ENCODE peak calls at places on chromosomes 3 and 15, in five cellular contexts. I is fibroblast of lung, P is SJSA1, Z is upper lobe of left lung, C is transverse colon. Y is an unnamed sample.

GRCh38 chr3:187958432-187959003 is 195.4 kb upstream of the LPP start:
- DNase-seq in I (no peak), P (no peak), Z (peak), C (peak), Y (no peak)

GRCh38 chr3:66577804-66578203 is 77.0 kb upstream of the LRIG1 start:
- DNase-seq in I (no peak), P (no peak), Z (no peak), C (no peak), Y (no peak)

GRCh38 chr3:136151219-136151618 is 44.9 kb downstream of the MSL2 start:
- DNase-seq in I (peak), P (no peak), Z (no peak), C (no peak), Y (no peak)

GRCh38 chr3:179068779-179069530 is 2.7 kb downstream of the ZMAT3 start:
- DNase-seq in I (peak), P (no peak), Z (no peak), C (peak), Y (no peak)

GRCh38 chr15:89299896-89300295 is 34.7 kb downstream of the POLG start:
- DNase-seq in I (peak), P (no peak), Z (no peak), C (no peak), Y (no peak)

GRCh38 chr3:74271541-74271940 is 342.9 kb downstream of the CNTN3 start:
- DNase-seq in I (no peak), P (no peak), Z (no peak), C (no peak), Y (no peak)

GRCh38 chr15:70466305-70466704 is 297.1 kb downstream of the UACA start:
- DNase-seq in I (no peak), P (no peak), Z (no peak), C (no peak), Y (no peak)

GRCh38 chr3:138856799-138857198 is 22.1 kb upstream of the PIK3CB start:
- DNase-seq in I (no peak), P (no peak), Z (no peak), C (no peak), Y (no peak)

GRCh38 chr15:92616621-92617179 is 38.9 kb downstream of the FAM174B start:
- DNase-seq in I (peak), P (no peak), Z (no peak), C (no peak), Y (peak)

GRCh38 chr3:146839727-146840126 is 234.6 kb upstream of the PLSCR5 start:
- DNase-seq in I (no peak), P (no peak), Z (no peak), C (no peak), Y (no peak)

GRCh38 chr15:96887730-96888129 is 557.2 kb downstream of the NR2F2 start:
- DNase-seq in I (peak), P (no peak), Z (no peak), C (no peak), Y (no peak)

GRCh38 chr15:98700501-98700900 is 52.2 kb downstream of the IGF1R start:
- DNase-seq in I (no peak), P (no peak), Z (peak), C (no peak), Y (no peak)
- H3K4me3 ChIP-seq in I (no peak), P (no peak), Z (no peak), C (no peak), Y (no peak)

DNA sequence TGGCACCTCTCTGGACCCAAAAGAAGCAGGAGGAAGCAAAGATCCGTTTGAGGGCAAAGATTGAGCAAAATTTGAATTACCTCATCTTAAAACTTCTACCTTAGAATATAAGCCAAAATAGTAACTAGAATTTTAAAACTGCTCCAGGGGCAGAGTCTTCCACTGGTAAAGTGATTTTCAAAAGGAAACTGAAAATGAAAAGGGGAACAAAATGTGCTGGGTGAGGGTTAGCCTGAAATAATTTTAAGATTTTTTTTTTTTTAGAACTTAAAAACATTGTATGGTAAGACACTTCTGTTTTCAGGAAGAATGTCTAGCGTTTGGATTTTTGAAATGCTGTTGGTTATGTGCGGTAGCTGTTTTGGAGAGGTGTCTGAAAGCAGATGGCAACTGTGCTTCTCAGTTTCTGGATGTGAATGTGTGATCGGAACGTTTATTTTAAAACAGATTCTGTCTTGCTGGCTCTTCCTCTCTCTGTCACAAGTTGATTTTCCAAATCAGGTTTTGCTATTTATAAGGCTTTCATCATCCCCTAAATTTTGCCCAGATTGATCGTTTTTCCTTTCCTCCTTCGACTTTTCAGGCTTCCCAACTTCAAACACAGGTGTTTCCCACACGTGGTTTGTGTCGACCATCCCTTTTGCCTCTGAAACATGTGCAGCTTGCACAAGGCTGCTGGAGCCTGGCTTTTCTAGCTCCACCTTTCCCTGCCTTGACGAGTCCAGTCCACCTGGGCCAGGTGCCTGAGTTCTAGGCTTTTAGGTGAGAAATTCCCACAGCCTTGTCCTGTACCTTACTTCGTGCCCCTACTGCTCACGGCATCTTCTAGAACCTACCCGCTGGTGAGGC is 3.3 kb downstream of the LRRK1 start:
- DNase-seq in I (no peak), P (no peak), Z (no peak), C (no peak), Y (no peak)
- H3K4me3 ChIP-seq in I (no peak), P (no peak), Z (no peak), C (no peak), Y (no peak)

GRCh38 chr3:9135526-9135925 is 113.9 kb downstream of the SRGAP3 start:
- DNase-seq in I (no peak), P (no peak), Z (no peak), C (no peak), Y (no peak)
- H3K4me3 ChIP-seq in I (no peak), P (no peak), Z (no peak), C (no peak), Y (peak)

DNA sequence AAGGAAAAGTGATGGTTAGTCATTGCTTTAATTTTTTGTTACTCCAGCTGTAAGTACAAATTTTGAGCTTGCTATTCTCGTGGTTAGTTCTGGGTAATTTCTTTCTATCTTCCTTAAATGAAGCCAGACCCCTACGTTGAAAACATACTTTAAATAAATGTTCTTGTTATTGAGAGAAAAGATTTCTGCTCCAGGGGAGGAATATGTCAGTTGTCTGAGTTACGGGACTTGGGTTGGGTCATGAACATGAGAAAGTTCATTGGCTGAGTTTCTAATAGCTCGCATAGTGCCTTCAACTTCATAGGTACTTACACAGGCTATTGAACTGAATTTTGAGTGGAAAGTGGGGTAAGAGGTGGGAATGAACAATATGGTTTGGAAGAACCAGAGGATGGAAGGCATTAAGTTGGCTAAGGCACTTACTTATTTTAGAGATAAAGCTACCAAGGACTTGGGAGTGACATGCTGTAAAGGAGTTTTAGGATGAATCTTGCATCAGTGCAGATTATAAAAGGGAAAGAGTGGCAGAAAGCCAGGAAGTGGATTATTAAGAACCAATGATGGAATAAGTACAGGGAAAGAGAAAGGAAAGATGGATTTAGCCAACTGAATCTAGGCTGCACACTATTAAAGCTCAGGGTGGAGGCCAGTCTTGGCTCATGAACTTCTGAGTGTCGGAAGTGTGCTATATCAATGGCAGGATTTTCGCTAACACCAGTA is 1.4 kb downstream of the RPSA start:
- DNase-seq in I (peak), P (no peak), Z (no peak), C (no peak), Y (no peak)
- H3K4me3 ChIP-seq in I (peak), P (peak), Z (no peak), C (peak), Y (peak)

GRCh38 chr3:12967751-12968209 is 105.4 kb downstream of the IQSEC1 start:
- DNase-seq in I (peak), P (peak), Z (peak), C (peak), Y (peak)
- H3K4me3 ChIP-seq in I (peak), P (peak), Z (no peak), C (peak), Y (peak)

DNA sequence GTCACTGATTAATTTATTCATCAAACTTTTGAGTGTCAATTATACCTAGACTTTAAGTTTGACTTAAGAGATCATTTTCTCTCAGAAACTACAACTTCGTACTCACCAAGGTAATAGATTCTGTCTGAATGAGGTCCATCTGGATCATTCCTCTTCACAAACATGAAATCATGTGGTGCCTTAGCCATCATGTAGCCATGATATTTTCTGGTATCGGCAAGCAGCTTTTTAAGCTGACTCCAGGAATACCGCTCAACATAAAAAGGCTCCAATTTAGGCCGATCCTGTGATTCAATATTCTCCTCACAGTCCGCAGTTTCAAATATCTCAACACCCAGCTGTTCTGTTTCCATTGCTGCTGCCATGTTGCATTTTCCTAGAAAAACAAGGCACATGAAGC is 5.3 kb downstream of the DPP8 start:
- DNase-seq in I (no peak), P (no peak), Z (no peak), C (no peak), Y (no peak)
- H3K4me3 ChIP-seq in I (no peak), P (no peak), Z (no peak), C (no peak), Y (peak)

DNA sequence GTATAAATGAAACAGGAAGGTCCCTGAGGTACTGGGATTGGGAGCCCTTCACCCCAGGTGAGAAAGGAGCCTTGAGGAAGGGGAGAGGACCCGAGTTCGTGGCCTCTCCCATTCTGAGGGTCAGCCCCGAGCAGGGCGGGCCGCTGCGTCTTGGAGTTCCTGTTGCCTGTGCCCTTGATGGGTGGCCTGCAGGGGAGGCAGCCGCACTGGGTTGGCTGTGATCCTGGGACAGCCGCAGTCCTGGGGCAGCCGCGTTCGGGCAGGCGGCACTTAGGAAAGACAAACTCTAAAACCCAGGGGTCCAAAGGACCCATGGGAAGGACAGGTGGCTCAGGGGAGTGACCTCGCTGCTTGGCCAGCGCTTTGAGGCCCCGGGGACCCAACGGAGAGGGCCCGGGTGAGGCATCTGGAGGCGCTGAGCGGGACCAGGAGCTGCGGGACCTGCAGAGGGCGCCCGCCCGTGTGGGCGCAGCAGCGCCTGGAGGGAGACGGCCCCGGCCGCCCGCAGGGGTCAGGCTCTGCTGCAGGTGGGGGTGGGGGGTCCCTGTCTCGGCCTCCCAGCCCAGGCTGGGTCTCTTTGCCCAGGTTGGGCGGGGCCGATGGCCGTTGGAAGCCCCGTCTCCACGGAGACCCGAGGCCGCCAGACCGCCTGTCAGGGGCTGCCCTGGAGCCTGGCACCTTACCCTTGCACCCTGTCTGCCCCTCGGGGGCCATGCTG is 65.1 kb downstream of the HMCES start:
- DNase-seq in I (peak), P (no peak), Z (peak), C (peak), Y (no peak)
- H3K4me3 ChIP-seq in I (peak), P (no peak), Z (no peak), C (no peak), Y (peak)

DNA sequence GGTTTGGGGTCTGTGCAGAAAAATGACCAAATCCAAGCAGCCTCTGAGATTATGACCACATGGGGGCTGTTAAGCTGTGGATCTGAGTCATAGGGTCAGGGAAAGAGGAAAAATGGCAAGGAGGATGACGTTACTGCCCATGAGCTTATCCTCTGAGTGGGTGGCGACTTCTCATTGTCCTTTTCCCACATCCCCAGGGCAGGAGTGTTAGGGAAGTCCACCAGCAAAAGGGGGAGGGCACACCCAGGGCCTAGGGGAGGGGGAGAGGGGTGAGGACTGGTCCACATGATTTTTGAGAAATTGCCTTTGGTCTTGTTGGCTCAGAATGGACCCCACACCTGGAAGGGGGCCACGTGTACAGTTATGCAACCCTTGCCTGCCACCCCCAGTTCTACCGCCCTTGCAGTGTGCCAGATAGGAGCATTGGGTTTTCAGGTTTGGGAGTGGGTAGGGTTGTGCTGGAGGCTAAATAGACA is 2.6 kb downstream of the CD276 start:
- DNase-seq in I (peak), P (peak), Z (no peak), C (no peak), Y (peak)
- H3K4me3 ChIP-seq in I (peak), P (no peak), Z (no peak), C (no peak), Y (no peak)

GRCh38 chr3:27730774-27731659 is 8.9 kb upstream of the EOMES start:
- DNase-seq in I (no peak), P (no peak), Z (no peak), C (no peak), Y (no peak)
- H3K4me3 ChIP-seq in I (no peak), P (no peak), Z (no peak), C (no peak), Y (no peak)

Y was measured in ascending aorta.